ENCODE peak calls at places on chromosomes 1 and 21, in four cellular contexts. B, A, Q and J are unnamed samples.
A peak's percentile ranks its signal among the peaks of the same experiment; 100 is the strongest.

GRCh38 chr1:113860891-113861290 is 10.6 kb downstream of the PTPN22 start:
- DNase-seq in Q (no peak), B (no peak), A (peak; percentile 85), J (no peak)

GRCh38 chr1:235336903-235337302 is 8.5 kb downstream of the GGPS1 start:
- DNase-seq in B (peak; percentile 36), Q (no peak), A (no peak), J (no peak)

GRCh38 chr1:227946624-227947424 is 908 bp downstream of the WNT9A start:
- DNase-seq in B (peak; percentile 59), Q (peak; percentile 67), A (peak; percentile 62), J (peak; percentile 76)

GRCh38 chr1:159921700-159922498 is 3.4 kb downstream of the TAGLN2 start:
- DNase-seq in Q (no peak), A (peak; percentile 57), B (no peak), J (peak; percentile 48)

GRCh38 chr1:177928194-177928593 is 41.7 kb downstream of the SEC16B start:
- DNase-seq in A (peak; percentile 57), B (no peak), Q (no peak), J (no peak)

GRCh38 chr1:155974208-155975165 is 3.9 kb downstream of the ARHGEF2 start:
- DNase-seq in A (no peak), B (no peak), Q (no peak), J (no peak)

GRCh38 chr21:26850116-26850643 is 5.0 kb upstream of the ADAMTS1 start:
- DNase-seq in B (no peak), Q (no peak), A (peak; percentile 29), J (no peak)

GRCh38 chr1:41795205-41795762 is 123.4 kb downstream of the HIVEP3 start:
- DNase-seq in Q (no peak), A (peak; percentile 60), B (no peak), J (peak; percentile 4)

GRCh38 chr21:46189213-46189958 is 5.1 kb upstream of the SPATC1L start:
- DNase-seq in B (no peak), Q (peak; percentile 48), A (peak; percentile 66), J (no peak)

GRCh38 chr1:3050603-3051002 is 18.4 kb upstream of the PRDM16 start:
- DNase-seq in A (no peak), Q (no peak), B (no peak), J (no peak)

GRCh38 chr1:117608758-117609157 is 2.9 kb downstream of the TENT5C start:
- DNase-seq in A (no peak), Q (no peak), B (no peak), J (no peak)
- H3K27ac ChIP-seq in A (no peak overlapping the region), Q (no peak overlapping the region), B (no peak overlapping the region), J (no peak overlapping the region)

GRCh38 chr1:95069711-95070093 is 3.0 kb downstream of the ALG14 start:
- DNase-seq in A (no peak), Q (no peak), B (no peak), J (no peak)
- H3K27ac ChIP-seq in A (no peak overlapping the region), Q (no peak overlapping the region), B (no peak overlapping the region), J (no peak overlapping the region)

DNA sequence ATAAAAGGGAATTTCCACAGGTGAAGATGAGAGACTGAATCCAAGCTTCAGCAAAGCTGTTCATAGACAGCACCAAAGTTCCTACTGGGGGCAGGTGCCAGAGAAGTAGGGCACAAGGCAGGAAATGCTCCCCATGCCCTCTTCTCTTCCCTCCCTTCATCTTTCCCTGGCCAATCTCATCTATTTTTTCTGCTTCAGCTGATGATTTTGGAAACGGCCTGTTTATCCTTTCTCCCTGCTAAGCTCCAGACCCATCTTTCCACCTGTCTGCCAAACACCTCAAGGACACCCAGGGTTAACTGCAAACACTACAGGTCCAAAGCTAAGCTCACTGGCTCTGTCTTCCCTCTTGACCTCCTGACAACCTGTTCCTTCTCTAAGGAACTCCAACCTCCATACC is 18.1 kb downstream of the KCND3 start:
- DNase-seq in B (no peak), A (no peak), Q (no peak), J (no peak)
- H3K27ac ChIP-seq in B (no peak overlapping the region), A (no peak overlapping the region), Q (no peak overlapping the region), J (no peak overlapping the region)

GRCh38 chr21:38498057-38498833 is at the start of gene ERG:
- DNase-seq in A (no peak), Q (no peak), B (no peak), J (no peak)

GRCh38 chr21:38496224-38496623 is 2.1 kb downstream of the ERG start:
- DNase-seq in Q (no peak), A (no peak), B (no peak), J (no peak)

GRCh38 chr21:38503588-38503987 is 5.3 kb upstream of the ERG start:
- DNase-seq in Q (peak; percentile 71), B (no peak), A (peak; percentile 94), J (no peak)

GRCh38 chr21:38499296-38499695 is 1.0 kb upstream of the ERG start:
- DNase-seq in A (peak; percentile 60), B (no peak), Q (no peak), J (no peak)

DNA sequence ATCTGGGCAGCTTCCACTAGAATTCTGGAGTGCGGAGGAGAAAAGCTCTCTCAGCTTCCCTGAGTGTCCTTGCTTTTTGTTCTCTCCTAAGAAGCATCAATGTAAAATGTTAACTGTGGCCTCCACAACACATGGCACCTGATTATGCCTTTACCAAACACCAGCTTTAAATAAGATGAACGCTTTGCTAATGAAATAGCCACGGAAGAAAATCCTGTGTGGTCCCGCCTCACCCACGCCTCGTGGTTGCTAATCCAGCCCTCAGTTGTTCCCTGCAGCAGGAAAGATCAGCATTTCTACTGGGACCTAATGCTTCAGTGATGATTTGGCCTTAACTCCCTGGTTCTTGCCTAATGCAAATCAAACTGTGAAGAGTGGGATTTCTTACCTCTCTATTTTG is 1.8 kb upstream of the ERG start:
- DNase-seq in Q (no peak), A (no peak), B (no peak), J (no peak)
- H3K27ac ChIP-seq in Q (peak overlapping the region; percentile 2), A (no peak overlapping the region), B (no peak overlapping the region), J (peak overlapping the region; percentile 40)

DNA sequence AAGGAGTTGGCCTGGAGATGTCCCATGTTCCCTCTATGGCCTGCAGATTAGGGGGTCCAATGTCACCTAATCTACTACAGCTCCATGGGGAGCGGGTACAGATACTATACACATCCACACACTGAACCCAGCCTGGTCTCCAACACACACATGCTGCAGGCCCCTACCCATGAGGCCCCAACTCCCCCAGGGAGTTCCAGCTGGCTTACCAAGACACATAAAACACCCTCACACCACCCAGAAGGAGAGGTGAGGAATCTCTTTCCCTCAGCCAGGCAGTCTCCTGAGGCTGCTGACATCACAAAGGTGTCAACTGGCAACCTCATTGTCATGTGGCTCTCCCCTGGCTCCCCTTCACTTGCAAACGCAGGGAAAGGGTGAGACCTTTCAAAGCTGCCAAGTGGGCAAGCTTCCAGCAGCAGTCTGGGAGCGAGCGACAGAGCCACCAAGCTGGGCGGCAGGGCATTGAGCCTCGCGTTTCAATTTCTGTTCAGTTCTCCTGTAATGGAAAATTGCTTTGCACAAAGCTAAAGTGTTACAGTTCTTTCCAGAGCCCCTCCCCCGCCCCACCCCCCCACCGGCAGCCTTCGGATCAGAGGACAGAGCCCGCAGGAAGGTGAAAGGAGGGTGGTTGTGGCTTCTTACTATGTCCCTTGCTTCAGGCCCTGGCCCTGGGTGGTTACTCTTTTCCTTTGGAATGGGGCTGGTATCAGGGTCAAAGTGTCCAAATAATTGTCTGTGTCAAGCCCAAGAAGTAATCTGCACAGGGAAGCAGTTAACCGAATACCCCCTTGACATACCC is at the start of gene LRRC52:
- DNase-seq in B (no peak), A (no peak), Q (peak; percentile 60), J (peak; percentile 74)
- H3K27ac ChIP-seq in B (no peak within 1 kb of the TSS), A (no peak within 1 kb of the TSS), Q (no peak within 1 kb of the TSS), J (no peak within 1 kb of the TSS)

DNA sequence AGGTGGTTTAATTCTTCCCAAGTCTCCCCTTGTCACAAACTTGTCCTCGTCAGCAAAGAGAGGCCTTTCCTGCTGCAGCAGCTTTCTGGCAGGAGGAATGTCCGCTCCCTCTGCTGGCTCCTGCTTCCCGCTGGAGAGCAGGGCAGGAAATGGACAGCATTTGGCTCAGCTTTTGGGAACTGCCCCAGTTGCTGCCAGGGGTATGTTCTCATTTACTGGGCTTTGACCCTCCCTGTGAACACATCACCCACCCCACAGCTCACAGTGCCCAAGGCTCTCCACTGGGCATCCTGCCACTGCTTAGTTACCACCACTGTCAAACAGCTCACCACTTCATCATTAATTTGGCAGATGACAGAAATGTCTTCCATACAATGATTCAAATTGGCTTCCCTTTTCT is 75.4 kb downstream of the MRPL37 start:
- DNase-seq in B (no peak), Q (peak; percentile 92), A (peak; percentile 80), J (no peak)
- H3K27ac ChIP-seq in B (no peak overlapping the region), Q (peak overlapping the region; percentile 98), A (peak overlapping the region; percentile 97), J (peak overlapping the region; percentile 81)

DNA sequence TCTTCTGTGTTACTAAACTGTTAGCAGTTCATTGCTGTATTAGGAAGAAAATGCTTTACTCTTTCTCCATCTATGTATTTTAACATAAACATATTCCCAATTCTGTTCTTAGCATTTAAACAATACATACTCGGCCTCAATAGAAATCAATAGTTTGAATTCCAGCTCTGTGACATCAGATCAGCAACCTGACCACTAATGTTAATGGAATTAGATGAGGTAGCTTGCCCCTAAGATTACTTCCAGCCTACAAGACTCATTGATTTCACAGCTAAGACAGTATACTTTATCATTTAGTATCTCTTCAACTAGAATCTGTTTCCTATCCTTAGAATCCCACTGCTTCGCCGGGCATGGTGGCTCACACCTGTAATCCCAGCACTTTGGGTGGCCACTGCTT is 38.9 kb downstream of the EPRS1 start:
- DNase-seq in Q (no peak), B (no peak), A (peak; percentile 57), J (no peak)
- H3K27ac ChIP-seq in Q (no peak overlapping the region), B (no peak overlapping the region), A (no peak overlapping the region), J (no peak overlapping the region)

GRCh38 chr1:30376054-30376453 is 347.3 kb downstream of the MATN1 start:
- DNase-seq in B (no peak), Q (no peak), A (no peak), J (no peak)
- H3K27ac ChIP-seq in B (no peak overlapping the region), Q (no peak overlapping the region), A (no peak overlapping the region), J (no peak overlapping the region)